ENCODE peak calls at places on chromosomes 4 and X, in eight cellular contexts. One of them, this sample, is unnamed.

GRCh38 chrX:10615931-10616780 is 4.2 kb downstream of the MID1 start:
- DNase-seq in MM.1S: no peak
- DNase-seq in BE2C: peak
- DNase-seq in A549: no peak
- DNase-seq in B cell: peak
- DNase-seq in nephron progenitor cell: peak
- DNase-seq in HFF-Myc: no peak
- DNase-seq in epithelial cell of esophagus: peak
- DNase-seq in this sample: peak

GRCh38 chrX:112698946-112699345 is 19.2 kb upstream of the LHFPL1 start:
- DNase-seq in MM.1S: no peak
- DNase-seq in BE2C: no peak
- DNase-seq in A549: no peak
- DNase-seq in B cell: no peak
- DNase-seq in nephron progenitor cell: no peak
- DNase-seq in HFF-Myc: no peak
- DNase-seq in epithelial cell of esophagus: no peak
- DNase-seq in this sample: no peak

GRCh38 chrX:3299626-3300025 is 46.8 kb downstream of the MXRA5 start:
- DNase-seq in MM.1S: no peak
- DNase-seq in BE2C: no peak
- DNase-seq in A549: no peak
- DNase-seq in B cell: no peak
- DNase-seq in nephron progenitor cell: no peak
- DNase-seq in HFF-Myc: no peak
- DNase-seq in epithelial cell of esophagus: no peak
- DNase-seq in this sample: peak

GRCh38 chrX:119624951-119625668 is 18.9 kb upstream of the NKRF start:
- DNase-seq in MM.1S: peak
- DNase-seq in BE2C: no peak
- DNase-seq in A549: no peak
- DNase-seq in B cell: no peak
- DNase-seq in nephron progenitor cell: no peak
- DNase-seq in HFF-Myc: no peak
- DNase-seq in epithelial cell of esophagus: no peak
- DNase-seq in this sample: no peak

GRCh38 chr4:6887591-6888371 is 21.8 kb upstream of the TBC1D14 start:
- DNase-seq in MM.1S: no peak
- DNase-seq in BE2C: no peak
- DNase-seq in A549: no peak
- DNase-seq in B cell: no peak
- DNase-seq in nephron progenitor cell: peak
- DNase-seq in HFF-Myc: no peak
- DNase-seq in epithelial cell of esophagus: no peak
- DNase-seq in this sample: no peak

GRCh38 chr4:170931326-170931725 is 841.6 kb upstream of the AADAT start:
- DNase-seq in MM.1S: no peak
- DNase-seq in BE2C: no peak
- DNase-seq in A549: no peak
- DNase-seq in B cell: no peak
- DNase-seq in nephron progenitor cell: no peak
- DNase-seq in HFF-Myc: no peak
- DNase-seq in epithelial cell of esophagus: no peak
- DNase-seq in this sample: no peak

GRCh38 chr4:72895408-72895807 is 174.1 kb downstream of the COX18 start:
- DNase-seq in MM.1S: no peak
- DNase-seq in BE2C: no peak
- DNase-seq in A549: no peak
- DNase-seq in B cell: no peak
- DNase-seq in nephron progenitor cell: no peak
- DNase-seq in HFF-Myc: no peak
- DNase-seq in epithelial cell of esophagus: peak
- DNase-seq in this sample: no peak

GRCh38 chrX:57070185-57070984 is 51.0 kb downstream of the SPIN2B start:
- DNase-seq in MM.1S: no peak
- DNase-seq in BE2C: no peak
- DNase-seq in A549: no peak
- DNase-seq in B cell: no peak
- DNase-seq in nephron progenitor cell: no peak
- DNase-seq in HFF-Myc: no peak
- DNase-seq in epithelial cell of esophagus: no peak
- DNase-seq in this sample: no peak

GRCh38 chr4:52780627-52781354 is 29.6 kb upstream of the ERVMER34-1 start:
- DNase-seq in MM.1S: no peak
- DNase-seq in BE2C: peak
- DNase-seq in A549: no peak
- DNase-seq in B cell: no peak
- DNase-seq in nephron progenitor cell: no peak
- DNase-seq in HFF-Myc: no peak
- DNase-seq in epithelial cell of esophagus: peak
- DNase-seq in this sample: no peak

GRCh38 chr4:119304431-119304830 is 17.5 kb downstream of the FABP2 start:
- DNase-seq in MM.1S: no peak
- DNase-seq in BE2C: no peak
- DNase-seq in A549: no peak
- DNase-seq in B cell: no peak
- DNase-seq in nephron progenitor cell: no peak
- DNase-seq in HFF-Myc: no peak
- DNase-seq in epithelial cell of esophagus: no peak
- DNase-seq in this sample: no peak

GRCh38 chr4:1666391-1666790 is 17.7 kb downstream of the FAM53A start:
- DNase-seq in MM.1S: no peak
- DNase-seq in BE2C: no peak
- DNase-seq in A549: no peak
- DNase-seq in B cell: no peak
- DNase-seq in nephron progenitor cell: no peak
- DNase-seq in HFF-Myc: no peak
- DNase-seq in epithelial cell of esophagus: no peak
- DNase-seq in this sample: no peak

GRCh38 chr4:130214268-130214667 is 1118.3 kb downstream of the C4orf33 start:
- DNase-seq in MM.1S: peak
- DNase-seq in BE2C: no peak
- DNase-seq in A549: no peak
- DNase-seq in B cell: no peak
- DNase-seq in nephron progenitor cell: no peak
- DNase-seq in HFF-Myc: no peak
- DNase-seq in epithelial cell of esophagus: no peak
- DNase-seq in this sample: no peak

GRCh38 chr4:30726090-30726668 is 6.0 kb downstream of the PCDH7 start:
- DNase-seq in MM.1S: no peak
- DNase-seq in BE2C: no peak
- DNase-seq in A549: no peak
- DNase-seq in B cell: no peak
- DNase-seq in nephron progenitor cell: no peak
- DNase-seq in HFF-Myc: no peak
- DNase-seq in epithelial cell of esophagus: no peak
- DNase-seq in this sample: no peak

GRCh38 chr4:6607368-6608050 is 32.5 kb downstream of the MAN2B2 start:
- DNase-seq in MM.1S: no peak
- DNase-seq in BE2C: no peak
- DNase-seq in A549: no peak
- DNase-seq in B cell: no peak
- DNase-seq in nephron progenitor cell: no peak
- DNase-seq in HFF-Myc: no peak
- DNase-seq in epithelial cell of esophagus: no peak
- DNase-seq in this sample: no peak

GRCh38 chr4:162497564-162498167 is 333.9 kb upstream of the FSTL5 start:
- DNase-seq in MM.1S: peak
- DNase-seq in BE2C: no peak
- DNase-seq in A549: peak
- DNase-seq in B cell: peak
- DNase-seq in nephron progenitor cell: no peak
- DNase-seq in HFF-Myc: no peak
- DNase-seq in epithelial cell of esophagus: peak
- DNase-seq in this sample: peak

GRCh38 chr4:179325181-179325580 is 1882.9 kb upstream of the AGA start:
- DNase-seq in MM.1S: no peak
- DNase-seq in BE2C: no peak
- DNase-seq in A549: no peak
- DNase-seq in B cell: no peak
- DNase-seq in nephron progenitor cell: no peak
- DNase-seq in HFF-Myc: no peak
- DNase-seq in epithelial cell of esophagus: no peak
- DNase-seq in this sample: no peak

GRCh38 chrX:73127700-73128241 is 48.5 kb upstream of the PABPC1L2A start:
- DNase-seq in MM.1S: no peak
- DNase-seq in BE2C: no peak
- DNase-seq in A549: no peak
- DNase-seq in B cell: no peak
- DNase-seq in nephron progenitor cell: no peak
- DNase-seq in HFF-Myc: no peak
- DNase-seq in epithelial cell of esophagus: peak
- DNase-seq in this sample: no peak

GRCh38 chrX:46791927-46792825 is 33.3 kb upstream of the SLC9A7 start:
- DNase-seq in MM.1S: no peak
- DNase-seq in BE2C: no peak
- DNase-seq in A549: peak
- DNase-seq in B cell: no peak
- DNase-seq in nephron progenitor cell: no peak
- DNase-seq in HFF-Myc: peak
- DNase-seq in epithelial cell of esophagus: peak
- DNase-seq in this sample: peak

GRCh38 chrX:34880656-34881055 is 61.9 kb upstream of the FAM47B start:
- DNase-seq in MM.1S: no peak
- DNase-seq in BE2C: no peak
- DNase-seq in A549: no peak
- DNase-seq in B cell: no peak
- DNase-seq in nephron progenitor cell: no peak
- DNase-seq in HFF-Myc: no peak
- DNase-seq in epithelial cell of esophagus: peak
- DNase-seq in this sample: peak

GRCh38 chr4:72375050-72375736 is 193.8 kb downstream of the ADAMTS3 start:
- DNase-seq in MM.1S: no peak
- DNase-seq in BE2C: peak
- DNase-seq in A549: no peak
- DNase-seq in B cell: no peak
- DNase-seq in nephron progenitor cell: no peak
- DNase-seq in HFF-Myc: no peak
- DNase-seq in epithelial cell of esophagus: peak
- DNase-seq in this sample: peak

GRCh38 chr4:118175506-118175905 is 141.2 kb downstream of the NDST3 start:
- DNase-seq in MM.1S: no peak
- DNase-seq in BE2C: no peak
- DNase-seq in A549: no peak
- DNase-seq in B cell: no peak
- DNase-seq in nephron progenitor cell: no peak
- DNase-seq in HFF-Myc: no peak
- DNase-seq in epithelial cell of esophagus: no peak
- DNase-seq in this sample: no peak

GRCh38 chrX:15849555-15849954 is 5.1 kb downstream of the AP1S2 start:
- DNase-seq in MM.1S: no peak
- DNase-seq in BE2C: no peak
- DNase-seq in A549: peak
- DNase-seq in B cell: no peak
- DNase-seq in nephron progenitor cell: no peak
- DNase-seq in HFF-Myc: no peak
- DNase-seq in epithelial cell of esophagus: peak
- DNase-seq in this sample: no peak
- TF ChIP-seq CTCF in MM.1S: peak
- TF ChIP-seq CTCF in BE2C: peak
- TF ChIP-seq CTCF in A549: peak
- TF ChIP-seq CTCF in B cell: no peak
- TF ChIP-seq CTCF in nephron progenitor cell: no peak
- TF ChIP-seq CTCF in HFF-Myc: peak
- TF ChIP-seq CTCF in epithelial cell of esophagus: peak
- TF ChIP-seq CTCF in this sample: no peak

GRCh38 chr4:33060873-33061542 is 2340.8 kb downstream of the PCDH7 start:
- DNase-seq in MM.1S: peak
- DNase-seq in BE2C: peak
- DNase-seq in A549: peak
- DNase-seq in B cell: no peak
- DNase-seq in nephron progenitor cell: peak
- DNase-seq in HFF-Myc: peak
- DNase-seq in epithelial cell of esophagus: peak
- DNase-seq in this sample: peak
- TF ChIP-seq CTCF in MM.1S: peak
- TF ChIP-seq CTCF in BE2C: peak
- TF ChIP-seq CTCF in A549: peak
- TF ChIP-seq CTCF in B cell: no peak
- TF ChIP-seq CTCF in nephron progenitor cell: peak
- TF ChIP-seq CTCF in HFF-Myc: peak
- TF ChIP-seq CTCF in epithelial cell of esophagus: peak
- TF ChIP-seq CTCF in this sample: peak

GRCh38 chr4:159041058-159042034 is 61.5 kb upstream of the RAPGEF2 start:
- DNase-seq in MM.1S: no peak
- DNase-seq in BE2C: no peak
- DNase-seq in A549: no peak
- DNase-seq in B cell: no peak
- DNase-seq in nephron progenitor cell: no peak
- DNase-seq in HFF-Myc: no peak
- DNase-seq in epithelial cell of esophagus: no peak
- DNase-seq in this sample: no peak

GRCh38 chr4:159046683-159047082 is 56.2 kb upstream of the RAPGEF2 start:
- DNase-seq in MM.1S: no peak
- DNase-seq in BE2C: no peak
- DNase-seq in A549: no peak
- DNase-seq in B cell: no peak
- DNase-seq in nephron progenitor cell: no peak
- DNase-seq in HFF-Myc: no peak
- DNase-seq in epithelial cell of esophagus: no peak
- DNase-seq in this sample: no peak

GRCh38 chr4:159043861-159044260 is 59.0 kb upstream of the RAPGEF2 start:
- DNase-seq in MM.1S: no peak
- DNase-seq in BE2C: no peak
- DNase-seq in A549: no peak
- DNase-seq in B cell: no peak
- DNase-seq in nephron progenitor cell: no peak
- DNase-seq in HFF-Myc: no peak
- DNase-seq in epithelial cell of esophagus: no peak
- DNase-seq in this sample: no peak

GRCh38 chr4:159045321-159045720 is 57.6 kb upstream of the RAPGEF2 start:
- DNase-seq in MM.1S: peak
- DNase-seq in BE2C: no peak
- DNase-seq in A549: no peak
- DNase-seq in B cell: no peak
- DNase-seq in nephron progenitor cell: no peak
- DNase-seq in HFF-Myc: no peak
- DNase-seq in epithelial cell of esophagus: no peak
- DNase-seq in this sample: no peak

GRCh38 chr4:159042097-159042605 is 60.7 kb upstream of the RAPGEF2 start:
- DNase-seq in MM.1S: no peak
- DNase-seq in BE2C: peak
- DNase-seq in A549: no peak
- DNase-seq in B cell: no peak
- DNase-seq in nephron progenitor cell: no peak
- DNase-seq in HFF-Myc: no peak
- DNase-seq in epithelial cell of esophagus: no peak
- DNase-seq in this sample: no peak
- TF ChIP-seq CTCF in MM.1S: no peak
- TF ChIP-seq CTCF in BE2C: peak
- TF ChIP-seq CTCF in A549: no peak
- TF ChIP-seq CTCF in B cell: no peak
- TF ChIP-seq CTCF in nephron progenitor cell: no peak
- TF ChIP-seq CTCF in HFF-Myc: no peak
- TF ChIP-seq CTCF in epithelial cell of esophagus: no peak
- TF ChIP-seq CTCF in this sample: no peak

DNA sequence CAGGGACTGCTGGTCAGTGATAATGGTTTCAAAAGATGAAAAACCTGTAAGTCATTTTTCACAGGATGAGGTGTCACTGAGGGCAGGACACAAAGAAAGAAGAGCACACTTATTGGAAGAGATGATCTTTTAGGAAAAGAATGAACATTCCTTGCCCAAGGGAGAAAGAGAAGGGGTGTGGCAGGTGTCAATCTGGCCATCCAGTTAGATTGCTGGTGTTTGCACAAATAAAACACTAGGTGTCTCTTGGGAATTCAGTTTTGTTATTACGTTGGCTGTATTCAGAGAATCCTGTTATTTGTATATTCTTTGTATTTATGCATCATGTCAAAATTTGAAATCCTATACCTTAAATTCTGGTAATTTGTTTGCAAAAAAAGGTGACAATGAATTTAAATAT is 244.4 kb downstream of the GPAT3 start:
- DNase-seq in MM.1S: no peak
- DNase-seq in BE2C: no peak
- DNase-seq in A549: no peak
- DNase-seq in B cell: no peak
- DNase-seq in nephron progenitor cell: no peak
- DNase-seq in HFF-Myc: no peak
- DNase-seq in epithelial cell of esophagus: peak
- DNase-seq in this sample: no peak
- TF ChIP-seq CTCF in MM.1S: no peak
- TF ChIP-seq CTCF in BE2C: no peak
- TF ChIP-seq CTCF in A549: peak
- TF ChIP-seq CTCF in B cell: no peak
- TF ChIP-seq CTCF in nephron progenitor cell: no peak
- TF ChIP-seq CTCF in HFF-Myc: no peak
- TF ChIP-seq CTCF in epithelial cell of esophagus: peak
- TF ChIP-seq CTCF in this sample: peak